ENCODE peak calls at places on chromosomes 13 and 19, in seven cellular contexts. E, B, P, A, G, K and Z are unnamed samples.
A peak's percentile ranks its signal among the peaks of the same experiment; 100 is the strongest.

GRCh38 chr19:38262585-38263268 is 1.6 kb upstream of the SPINT2 start:
- DNase-seq in A (no peak), K (no peak), P (no peak), B (no peak), G (no peak), E (no peak), Z (no peak)

GRCh38 chr13:73733691-73734090 is 400.5 kb downstream of the KLF12 start:
- DNase-seq in E (no peak), B (no peak), A (no peak), P (no peak), G (no peak), K (no peak), Z (no peak)

GRCh38 chr19:46069841-46070341 is 29.1 kb upstream of the IGFL4 start:
- DNase-seq in G (no peak), A (no peak), B (no peak), E (peak; percentile 65), P (peak; percentile 93), K (peak; percentile 40), Z (no peak)

GRCh38 chr13:32407854-32408253 is 20.1 kb downstream of the N4BP2L1 start:
- DNase-seq in K (no peak), G (no peak), E (no peak), P (no peak), A (no peak), B (no peak), Z (no peak)

GRCh38 chr19:48393559-48394330 is at the start of gene GRIN2D:
- DNase-seq in A (no peak), E (peak; percentile 38), P (no peak), G (no peak), K (peak; percentile 48), B (no peak), Z (no peak)

GRCh38 chr13:89372193-89372592 is 1701.0 kb downstream of the SLITRK5 start:
- DNase-seq in A (no peak), B (no peak), G (no peak), E (no peak), K (no peak), P (no peak), Z (no peak)

GRCh38 chr13:23069571-23069970 is 111.2 kb upstream of the SGCG start:
- DNase-seq in B (no peak), G (no peak), P (peak; percentile 1), K (no peak), A (no peak), E (peak; percentile 83), Z (no peak)

GRCh38 chr19:15437355-15438123 is 12.2 kb downstream of the WIZ start:
- DNase-seq in E (peak; percentile 73), G (no peak), B (no peak), K (no peak), P (no peak), A (no peak), Z (no peak)

GRCh38 chr19:34938886-34939285 is 12.2 kb downstream of the ZNF30 start:
- DNase-seq in E (no peak), B (no peak), A (no peak), K (no peak), G (no peak), P (no peak), Z (no peak)

GRCh38 chr19:2841858-2842574 is 741 bp downstream of the ZNF555 start:
- DNase-seq in A (no peak), E (no peak), B (no peak), K (peak; percentile 15), P (no peak), G (peak; percentile 16), Z (no peak)

GRCh38 chr19:9914315-9915207 is 21.8 kb downstream of the OLFM2 start:
- DNase-seq in E (peak; percentile 72), P (peak; percentile 84), B (peak; percentile 73), K (peak; percentile 84), A (peak; percentile 58), G (peak; percentile 68), Z (peak; percentile 37)

GRCh38 chr13:104318121-104318520 is 1251.9 kb upstream of the SLC10A2 start:
- DNase-seq in A (no peak), G (no peak), B (no peak), P (peak; percentile 43), E (no peak), K (peak; percentile 9), Z (no peak)

GRCh38 chr13:72109863-72110262 is 242.9 kb upstream of the DACH1 start:
- DNase-seq in P (no peak), G (no peak), B (no peak), E (no peak), A (no peak), K (no peak), Z (no peak)

GRCh38 chr13:60152904-60153303 is 10.8 kb downstream of the DIAPH3 start:
- DNase-seq in A (no peak), B (no peak), K (no peak), P (no peak), E (peak; percentile 26), G (no peak), Z (no peak)

GRCh38 chr19:45418812-45419211 is 4.9 kb downstream of the ERCC1 start:
- DNase-seq in P (no peak), B (no peak), K (no peak), E (no peak), G (no peak), A (no peak), Z (no peak)

GRCh38 chr13:100674363-100674847 is at the start of gene TMTC4:
- DNase-seq in E (no peak), B (peak; percentile 27), K (peak; percentile 77), A (no peak), P (no peak), G (no peak), Z (no peak)

GRCh38 chr19:31263317-31263716 is 85.9 kb downstream of the TSHZ3 start:
- DNase-seq in E (no peak), P (no peak), B (no peak), K (no peak), G (no peak), A (no peak), Z (no peak)

GRCh38 chr13:30364133-30364532 is 56.8 kb upstream of the KATNAL1 start:
- DNase-seq in G (no peak), B (no peak), E (no peak), A (no peak), P (no peak), K (peak; percentile 9), Z (no peak)

GRCh38 chr13:57630661-57631606 is 610 bp upstream of the PCDH17 start:
- DNase-seq in A (no peak), P (no peak), K (no peak), E (no peak), B (no peak), G (no peak), Z (no peak)

GRCh38 chr19:31976775-31977536 is 368.5 kb upstream of the ZNF507 start:
- DNase-seq in G (no peak), P (no peak), K (no peak), E (no peak), B (no peak), A (no peak), Z (no peak)

GRCh38 chr13:51938454-51938853 is 72.8 kb downstream of the ATP7B start:
- DNase-seq in K (no peak), E (no peak), G (no peak), B (no peak), P (no peak), A (no peak), Z (no peak)

GRCh38 chr13:51937320-51938290 is 73.6 kb downstream of the ATP7B start:
- DNase-seq in E (no peak), K (no peak), P (no peak), A (no peak), B (no peak), G (no peak), Z (no peak)

GRCh38 chr13:51933466-51934058 is 71.8 kb downstream of the CCDC70 start:
- DNase-seq in E (no peak), P (no peak), B (no peak), A (no peak), K (no peak), G (no peak), Z (no peak)

GRCh38 chr13:51934461-51935087 is 72.8 kb downstream of the CCDC70 start:
- DNase-seq in K (no peak), E (no peak), A (no peak), G (no peak), P (no peak), B (no peak), Z (no peak)

DNA sequence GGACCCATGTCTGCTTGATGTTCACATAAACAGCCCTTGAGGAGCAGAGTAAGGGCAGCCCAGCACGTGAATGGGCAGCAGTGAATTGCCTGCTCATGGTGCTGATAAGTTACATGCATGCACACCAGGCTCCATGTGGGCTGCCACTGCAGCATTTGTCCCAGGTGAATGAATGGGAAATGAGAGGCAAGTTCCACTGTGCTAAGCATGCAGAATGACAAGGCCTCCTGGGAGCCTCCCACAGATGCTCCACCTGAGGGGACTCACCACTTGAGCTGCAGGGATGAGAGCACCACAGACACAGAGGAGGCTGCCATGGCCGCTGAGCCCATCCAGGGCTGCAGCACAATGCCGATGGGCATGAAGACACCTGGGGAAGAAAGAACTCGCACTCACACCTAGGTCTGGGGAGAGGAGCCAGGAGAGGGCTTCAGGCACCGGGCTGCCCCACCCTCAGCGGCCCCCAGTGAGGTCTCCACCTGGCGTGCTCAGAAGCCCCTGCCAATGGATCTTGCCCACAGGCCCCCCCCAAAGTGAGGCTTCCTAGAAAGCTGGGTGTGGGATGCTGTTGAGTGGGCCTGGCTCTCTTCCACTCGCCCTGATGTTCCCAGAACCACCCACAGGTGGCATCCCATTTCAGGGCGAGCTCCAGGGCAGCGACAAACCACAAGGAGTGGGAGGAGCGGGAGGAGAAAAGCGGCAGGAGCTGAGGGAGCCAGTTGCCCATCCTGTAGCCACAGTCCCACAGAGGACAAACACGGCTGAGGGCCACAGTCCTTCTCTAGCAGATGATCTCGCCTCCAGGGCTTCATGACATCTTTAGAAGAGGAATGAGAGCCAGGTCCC is 73.8 kb downstream of the CCDC70 start:
- DNase-seq in K (peak; percentile 56), A (no peak), E (no peak), G (no peak), B (peak; percentile 20), P (peak; percentile 50), Z (no peak)
- TF ChIP-seq CTCF in K (peak; percentile 56), A (no peak), E (peak; percentile 21), G (peak; percentile 55), B (peak; percentile 63), P (peak; percentile 29), Z (no peak)

DNA sequence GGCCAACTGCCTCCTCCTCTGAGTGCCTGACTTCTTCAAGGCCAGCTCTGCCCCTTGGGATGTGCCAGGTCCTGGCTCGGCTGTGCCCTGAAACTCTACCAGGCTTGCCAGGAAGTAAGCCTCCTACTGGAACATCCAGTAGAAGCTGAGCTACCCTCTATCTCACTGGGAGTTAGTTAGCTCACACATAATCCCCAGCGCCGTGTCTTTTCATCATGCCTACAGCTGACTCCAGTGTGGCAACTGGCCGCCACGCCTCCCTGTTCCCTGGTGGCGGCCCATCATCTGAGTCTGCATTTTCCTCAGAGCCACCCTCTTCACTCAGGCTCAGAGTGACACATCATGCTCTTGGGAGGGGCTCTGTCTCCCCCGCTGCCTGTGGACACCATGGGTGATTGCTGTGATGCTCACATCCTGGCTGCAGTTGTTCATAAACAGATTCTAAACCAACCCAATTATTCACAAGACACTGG is 131.8 kb upstream of the IRS2 start:
- DNase-seq in E (peak; percentile 46), B (no peak), K (no peak), A (no peak), P (no peak), G (no peak), Z (no peak)
- TF ChIP-seq CTCF in E (no peak), B (no peak), K (no peak), A (no peak), P (no peak), G (no peak), Z (no peak)

GRCh38 chr19:53431399-53432087 is at the start of gene ZNF761:
- DNase-seq in G (peak; percentile 95), B (peak; percentile 99), K (peak; percentile 99), E (peak; percentile 82), A (peak; percentile 93), P (peak; percentile 92), Z (peak; percentile 92)
- TF ChIP-seq CTCF in G (peak; percentile 66), B (peak; percentile 39), K (peak; percentile 59), E (peak; percentile 39), A (no peak), P (peak; percentile 39), Z (no peak)

GRCh38 chr13:102346769-102347168 is 55.1 kb downstream of the FGF14 start:
- DNase-seq in P (no peak), A (no peak), G (no peak), E (no peak), B (no peak), K (no peak), Z (no peak)
- TF ChIP-seq CTCF in P (no peak), A (no peak), G (no peak), E (no peak), B (no peak), K (no peak), Z (no peak)